ENCODE peak calls at places on chromosomes 4 and X, in six cellular contexts. R is T-cell; O is T-helper 2 cell treated with Interferon-gamma antibody and Interleukin-4, amounts not matched to agents 5 μg/mL and 100 μg/mL, for 36 hours; N is fibroblast of the aortic adventitia; I is stimulated activated naive B cell treated with anti-CD40 and anti-IgM and Interleukin-4, amounts not matched to agents 10 μg/mL and 1 μg/mL and 100 μg/mL, for 72 hours; F is NCI-H2107. W is an unnamed sample.

GRCh38 chr4:87073570-87074470 is 139.0 kb downstream of the AFF1 start:
- DNase-seq in I (peak; percentile 43), R (peak; percentile 39), N (peak; percentile 55), O (peak; percentile 51), F (no peak), W (peak; percentile 43)

GRCh38 chr4:139922625-139923024 is 231.4 kb downstream of the MAML3 start:
- DNase-seq in F (no peak), R (no peak), I (no peak), N (peak; percentile 57), O (no peak), W (peak; percentile 38)

GRCh38 chrX:133983974-133984578 is 1.3 kb downstream of the GPC3 start:
- DNase-seq in O (no peak), I (no peak), R (no peak), F (no peak), N (no peak), W (no peak)

GRCh38 chr4:113094327-113094726 is 44.9 kb downstream of the ANK2 start:
- DNase-seq in F (no peak), I (no peak), O (no peak), N (no peak), R (no peak), W (no peak)

GRCh38 chr4:40719008-40719623 is 30.6 kb upstream of the NSUN7 start:
- DNase-seq in F (peak; percentile 18), R (no peak), N (peak; percentile 72), O (no peak), I (no peak), W (peak; percentile 79)

GRCh38 chr4:188534917-188535316 is 395.7 kb downstream of the TRIML1 start:
- DNase-seq in I (no peak), F (no peak), R (no peak), O (no peak), N (no peak), W (peak; percentile 56)

GRCh38 chrX:54357414-54358377 is at the start of gene WNK3:
- DNase-seq in O (peak; percentile 5), N (peak; percentile 14), I (peak; percentile 4), R (no peak), F (peak; percentile 89), W (peak; percentile 72)

GRCh38 chrX:12080265-12080664 is 58.0 kb upstream of the FRMPD4 start:
- DNase-seq in O (no peak), R (no peak), N (peak; percentile 69), F (no peak), I (no peak), W (peak; percentile 55)

GRCh38 chr4:26034849-26035248 is 120.8 kb downstream of the SMIM20 start:
- DNase-seq in I (no peak), F (no peak), N (no peak), O (peak; percentile 44), R (no peak), W (no peak)

GRCh38 chr4:16199132-16199531 is 27.1 kb downstream of the TAPT1 start:
- DNase-seq in I (no peak), O (no peak), F (no peak), R (no peak), N (peak; percentile 58), W (peak; percentile 42)

GRCh38 chrX:128897611-128898010 is 625.7 kb downstream of the SMARCA1 start:
- DNase-seq in F (no peak), R (no peak), I (no peak), N (no peak), O (no peak), W (peak; percentile 6)

GRCh38 chr4:182749768-182750167 is 167.4 kb downstream of the DCTD start:
- DNase-seq in N (peak; percentile 2), R (no peak), O (no peak), I (no peak), F (no peak), W (no peak)

GRCh38 chr4:48141048-48141447 is 7.0 kb upstream of the TXK start:
- DNase-seq in R (no peak), O (no peak), I (no peak), F (no peak), N (peak; percentile 73), W (peak; percentile 47)

GRCh38 chr4:5881340-5881739 is 11.5 kb downstream of the CRMP1 start:
- DNase-seq in F (no peak), O (no peak), N (no peak), R (no peak), I (no peak), W (no peak)

GRCh38 chr4:44493924-44494323 is 45.3 kb upstream of the KCTD8 start:
- DNase-seq in N (peak; percentile 24), F (no peak), R (no peak), O (no peak), I (no peak), W (peak; percentile 8)

GRCh38 chr4:1463088-1463926 is 57.1 kb upstream of the NKX1-1 start:
- DNase-seq in F (no peak), N (peak; percentile 25), O (no peak), R (no peak), I (no peak), W (peak; percentile 19)

GRCh38 chr4:24598025-24598424 is 13.7 kb upstream of the DHX15 start:
- DNase-seq in O (no peak), R (no peak), N (no peak), F (no peak), I (no peak), W (peak; percentile 99)

GRCh38 chr4:171813195-171813955 is at the start of gene GALNTL6:
- DNase-seq in R (no peak), F (no peak), O (no peak), N (no peak), I (peak; percentile 9), W (peak; percentile 16)

GRCh38 chr4:48681856-48682255 is 98.2 kb downstream of the FRYL start:
- DNase-seq in I (no peak), F (no peak), R (no peak), O (peak; percentile 15), N (peak; percentile 69), W (peak; percentile 45)

GRCh38 chr4:30943356-30943755 is 223.2 kb downstream of the PCDH7 start:
- DNase-seq in N (peak; percentile 44), I (no peak), O (no peak), F (no peak), R (no peak), W (no peak)

W was measured in kidney tubule cell.